ENCODE peak calls at places on chromosomes 1 and 21, in five cellular contexts. E, U, R, F and K are unnamed samples.
A peak's percentile ranks its signal among the peaks of the same experiment; 100 is the strongest.

GRCh38 chr21:43864313-43864805 is 664 bp upstream of the AGPAT3 start:
- DNase-seq in E (no peak), U (peak; percentile 18), R (peak; percentile 31), F (peak; percentile 60), K (peak; percentile 52)

GRCh38 chr21:17799414-17800164 is 19.6 kb downstream of the C21orf91 start:
- DNase-seq in E (no peak), U (no peak), R (no peak), F (no peak), K (no peak)

GRCh38 chr1:5753431-5754078 is 238.7 kb downstream of the NPHP4 start:
- DNase-seq in E (no peak), U (no peak), R (no peak), F (no peak), K (no peak)

GRCh38 chr1:158067651-158068050 is 74.2 kb downstream of the KIRREL1 start:
- DNase-seq in E (no peak), U (peak; percentile 13), R (peak; percentile 83), F (no peak), K (no peak)

GRCh38 chr1:27885114-27885528 is 12.8 kb downstream of the THEMIS2 start:
- DNase-seq in E (no peak), U (no peak), R (no peak), F (no peak), K (no peak)

GRCh38 chr1:231396643-231397042 is 25.4 kb downstream of the EGLN1 start:
- DNase-seq in E (no peak), U (no peak), R (no peak), F (no peak), K (no peak)

GRCh38 chr1:63326473-63327380 is 4.4 kb downstream of the FOXD3 start:
- DNase-seq in E (no peak), U (no peak), R (no peak), F (no peak), K (no peak)

GRCh38 chr1:2575801-2576663 is 10.5 kb upstream of the PRXL2B start:
- DNase-seq in E (no peak), U (no peak), R (no peak), F (peak; percentile 57), K (no peak)

GRCh38 chr1:172585348-172585747 is 52.4 kb downstream of the SUCO start:
- DNase-seq in E (no peak), U (peak; percentile 65), R (peak; percentile 65), F (no peak), K (no peak)

GRCh38 chr1:82269466-82269865 is 468.7 kb downstream of the ADGRL2 start:
- DNase-seq in E (no peak), U (peak; percentile 60), R (no peak), F (no peak), K (no peak)

GRCh38 chr1:2587071-2587859 is 688 bp downstream of the PRXL2B start:
- DNase-seq in E (no peak), U (peak; percentile 14), R (peak; percentile 34), F (peak; percentile 33), K (peak; percentile 28)

GRCh38 chr1:84117868-84118267 is 26.2 kb upstream of the PRKACB start:
- DNase-seq in E (no peak), U (peak; percentile 20), R (peak; percentile 62), F (no peak), K (no peak)

GRCh38 chr1:25684216-25684965 is 67.8 kb downstream of the MAN1C1 start:
- DNase-seq in E (no peak), U (no peak), R (no peak), F (no peak), K (no peak)

GRCh38 chr1:27238032-27238431 is 3.6 kb downstream of the WDTC1 start:
- DNase-seq in E (no peak), U (no peak), R (no peak), F (no peak), K (no peak)

GRCh38 chr21:16974060-16974459 is 538.8 kb upstream of the CXADR start:
- DNase-seq in E (no peak), U (no peak), R (no peak), F (no peak), K (no peak)

GRCh38 chr1:234235373-234235772 is 137.9 kb upstream of the COA6 start:
- DNase-seq in E (no peak), U (no peak), R (no peak), F (no peak), K (no peak)

GRCh38 chr1:52037402-52037814 is 3.8 kb upstream of the KTI12 start:
- DNase-seq in E (no peak), U (peak; percentile 62), R (peak; percentile 45), F (no peak), K (no peak)

GRCh38 chr1:224427346-224427745 is 7.3 kb downstream of the WDR26 start:
- DNase-seq in E (no peak), U (peak; percentile 85), R (peak; percentile 89), F (no peak), K (no peak)

GRCh38 chr1:94753171-94753972 is 66.8 kb upstream of the SLC44A3 start:
- DNase-seq in E (no peak), U (no peak), R (peak; percentile 44), F (no peak), K (no peak)

GRCh38 chr1:23389846-23390321 is 20.2 kb upstream of the ZNF436 start:
- DNase-seq in E (no peak), U (no peak), R (no peak), F (no peak), K (no peak)

GRCh38 chr1:220454155-220454777 is 73.7 kb upstream of the MARK1 start:
- DNase-seq in E (no peak), U (no peak), R (no peak), F (no peak), K (no peak)

GRCh38 chr1:78840447-78841251 is 165.9 kb downstream of the ADGRL4 start:
- DNase-seq in E (no peak), U (peak; percentile 79), R (peak; percentile 85), F (peak; percentile 11), K (peak; percentile 29)

GRCh38 chr1:213438339-213438738 is 387.3 kb downstream of the RPS6KC1 start:
- DNase-seq in E (no peak), U (no peak), R (no peak), F (peak; percentile 9), K (no peak)

GRCh38 chr1:62904537-62904936 is 120.6 kb downstream of the ATG4C start:
- DNase-seq in E (no peak), U (no peak), R (no peak), F (no peak), K (no peak)

GRCh38 chr21:42474043-42474831 is 21.8 kb downstream of the RSPH1 start:
- DNase-seq in E (no peak), U (peak; percentile 80), R (peak; percentile 19), F (peak; percentile 72), K (peak; percentile 14)

GRCh38 chr1:199859525-199859924 is 168.0 kb upstream of the NR5A2 start:
- DNase-seq in E (no peak), U (peak; percentile 75), R (peak; percentile 59), F (no peak), K (no peak)

GRCh38 chr1:101130673-101131072 is 105.1 kb upstream of the DPH5 start:
- DNase-seq in E (no peak), U (peak; percentile 91), R (peak; percentile 53), F (no peak), K (no peak)

GRCh38 chr1:56249244-56249643 is 330.1 kb downstream of the PLPP3 start:
- DNase-seq in E (no peak), U (no peak), R (no peak), F (no peak), K (no peak)

GRCh38 chr1:155086182-155086741 is 7.6 kb downstream of the EFNA3 start:
- DNase-seq in E (peak; percentile 75), U (peak; percentile 60), R (peak; percentile 50), F (peak; percentile 82), K (peak; percentile 45)

GRCh38 chr1:223207293-223208066 is 64.4 kb upstream of the TLR5 start:
- DNase-seq in E (no peak), U (peak; percentile 35), R (peak; percentile 63), F (no peak), K (no peak)

GRCh38 chr1:3285341-3285740 is 169.1 kb upstream of the ARHGEF16 start:
- DNase-seq in E (no peak), U (no peak), R (no peak), F (no peak), K (no peak)

GRCh38 chr1:89721351-89721750 is 88.4 kb downstream of the LRRC8C start:
- DNase-seq in E (no peak), U (peak; percentile 82), R (peak; percentile 75), F (peak; percentile 44), K (no peak)

GRCh38 chr1:15058261-15058660 is 95.3 kb upstream of the TMEM51 start:
- DNase-seq in E (no peak), U (no peak), R (no peak), F (no peak), K (no peak)

GRCh38 chr1:109793486-109794318 is 30.0 kb upstream of the EPS8L3 start:
- DNase-seq in E (peak; percentile 67), U (peak; percentile 98), R (peak; percentile 87), F (no peak), K (peak; percentile 99)

GRCh38 chr1:10900691-10901090 is 104.2 kb upstream of the CASZ1 start:
- DNase-seq in E (no peak), U (peak; percentile 44), R (no peak), F (no peak), K (peak; percentile 28)